ENCODE peak calls at places on chromosomes 7 and 10, in five cellular contexts. R is ovary, B is body of pancreas, L is transverse colon, G is neural progenitor cell. Z is an unnamed sample.

GRCh38 chr10:97015199-97015693 is 170.5 kb downstream of the SLIT1 start:
- DNase-seq in R (no peak), B (no peak), L (no peak), G (no peak), Z (no peak)

GRCh38 chr10:11602357-11602756 is 9.1 kb downstream of the USP6NL start:
- DNase-seq in R (no peak), B (no peak), L (no peak), G (no peak), Z (no peak)

GRCh38 chr10:86079088-86079487 is 287.5 kb downstream of the GRID1 start:
- DNase-seq in R (no peak), B (no peak), L (no peak), G (no peak), Z (peak; percentile 11)

GRCh38 chr7:31051598-31052503 is at the start of gene ADCYAP1R1:
- DNase-seq in R (peak; percentile 29), B (no peak), L (no peak), G (peak; percentile 84), Z (no peak)

GRCh38 chr10:131662851-131663250 is 238.0 kb upstream of the PPP2R2D start:
- DNase-seq in R (no peak), B (no peak), L (no peak), G (no peak), Z (no peak)

GRCh38 chr10:113059001-113059780 is 109.1 kb downstream of the TCF7L2 start:
- DNase-seq in R (peak; percentile 59), B (no peak), L (no peak), G (peak; percentile 49), Z (peak; percentile 61)

GRCh38 chr7:17062433-17063383 is 180.9 kb upstream of the AGR3 start:
- DNase-seq in R (no peak), B (no peak), L (no peak), G (no peak), Z (no peak)

GRCh38 chr10:6054884-6055283 is 7.3 kb downstream of the IL2RA start:
- DNase-seq in R (no peak), B (no peak), L (no peak), G (no peak), Z (no peak)

GRCh38 chr10:95963202-95963991 is 55.6 kb downstream of the CC2D2B start:
- DNase-seq in R (no peak), B (no peak), L (no peak), G (no peak), Z (no peak)

GRCh38 chr7:46515844-46516590 is 594.9 kb upstream of the IGFBP3 start:
- DNase-seq in R (no peak), B (no peak), L (no peak), G (no peak), Z (peak; percentile 43)

GRCh38 chr7:5622746-5623145 is 158.7 kb downstream of the RNF216 start:
- DNase-seq in R (no peak), B (no peak), L (no peak), G (no peak), Z (no peak)

GRCh38 chr10:78202386-78202785 is 168.7 kb downstream of the RPS24 start:
- DNase-seq in R (no peak), B (no peak), L (no peak), G (no peak), Z (no peak)

GRCh38 chr10:98790817-98791216 is 344.1 kb upstream of the HPS1 start:
- DNase-seq in R (no peak), B (no peak), L (no peak), G (peak; percentile 17), Z (no peak)

GRCh38 chr10:91604936-91605534 is 27.8 kb downstream of the PPP1R3C start:
- DNase-seq in R (no peak), B (no peak), L (no peak), G (no peak), Z (peak; percentile 79)

GRCh38 chr7:47968852-47969774 is 10.3 kb downstream of the HUS1 start:
- DNase-seq in R (peak; percentile 57), B (peak; percentile 55), L (peak; percentile 76), G (peak; percentile 86), Z (peak; percentile 45)

GRCh38 chr10:26491934-26492333 is 53.8 kb downstream of the APBB1IP start:
- DNase-seq in R (no peak), B (no peak), L (no peak), G (no peak), Z (no peak)
- H3K27me3 ChIP-seq in R (no peaks in the 10 kb centered on the region), B (no peaks in the 10 kb centered on the region), L (no peaks in the 10 kb centered on the region), G (no peaks in the 10 kb centered on the region), Z (no peaks in the 10 kb centered on the region)

GRCh38 chr10:71641449-71641848 is 78.1 kb downstream of the C10orf105 start:
- DNase-seq in R (no peak), B (no peak), L (no peak), G (no peak), Z (no peak)
- H3K27me3 ChIP-seq in R (no peaks in the 10 kb centered on the region), B (no peaks in the 10 kb centered on the region), L (no peaks in the 10 kb centered on the region), G (no peaks in the 10 kb centered on the region), Z (peaks cover 11% of the 10 kb centered on the region)

GRCh38 chr7:108004220-108005142 is 1.5 kb upstream of the LAMB1 start:
- DNase-seq in R (no peak), B (peak; percentile 49), L (no peak), G (peak; percentile 39), Z (peak; percentile 83)
- H3K27me3 ChIP-seq in R (no peaks in the 10 kb centered on the region), B (no peaks in the 10 kb centered on the region), L (peaks cover 14% of the 10 kb centered on the region), G (peaks cover 79% of the 10 kb centered on the region), Z (no peaks in the 10 kb centered on the region)

GRCh38 chr7:114085592-114086490 is 167.0 kb upstream of the PPP1R3A start:
- DNase-seq in R (peak; percentile 88), B (peak; percentile 94), L (peak; percentile 90), G (peak; percentile 76), Z (peak; percentile 68)

GRCh38 chr7:114087674-114088539 is 169.1 kb upstream of the PPP1R3A start:
- DNase-seq in R (peak; percentile 39), B (peak; percentile 37), L (peak; percentile 21), G (peak; percentile 42), Z (no peak)

GRCh38 chr7:114088541-114088940 is 169.7 kb upstream of the PPP1R3A start:
- DNase-seq in R (no peak), B (no peak), L (no peak), G (no peak), Z (no peak)

GRCh38 chr7:114086491-114086905 is 167.7 kb upstream of the PPP1R3A start:
- DNase-seq in R (no peak), B (peak; percentile 56), L (peak; percentile 49), G (peak; percentile 53), Z (no peak)

DNA sequence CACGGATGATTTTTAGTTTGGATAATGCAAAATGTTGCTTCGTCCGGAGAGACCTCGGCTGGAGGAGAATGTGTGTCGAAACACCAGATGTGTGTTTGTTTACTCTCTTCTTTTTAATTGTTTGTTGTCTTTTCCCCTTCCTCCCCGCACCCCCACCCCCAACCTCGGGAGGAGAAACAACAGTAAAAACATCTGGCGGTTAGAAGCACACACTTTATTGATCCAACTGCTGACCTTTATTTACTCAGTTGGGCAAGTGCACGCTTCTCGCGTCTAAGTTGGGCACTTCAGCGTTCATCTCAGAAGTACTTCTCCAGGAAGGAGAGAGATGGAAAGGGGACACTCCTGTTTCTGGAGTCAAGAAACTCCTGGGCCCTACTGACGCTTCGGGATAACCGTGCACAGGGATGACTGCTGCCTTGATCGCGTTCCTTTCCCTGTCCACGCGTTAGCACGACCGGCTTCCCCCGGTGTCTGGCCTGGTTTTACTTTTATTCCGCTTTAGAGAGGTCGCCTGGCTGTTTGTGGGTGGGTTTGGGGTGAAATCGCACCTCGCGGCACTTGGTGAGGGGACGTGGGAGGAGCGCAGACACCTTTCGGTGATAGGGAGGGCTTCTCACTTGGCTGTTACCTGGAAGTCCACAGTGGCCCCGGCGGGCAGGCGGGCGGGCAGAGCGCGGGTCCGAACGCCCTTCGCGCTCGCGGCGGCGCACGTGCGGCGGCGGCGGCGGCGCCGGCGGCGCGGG is 168.3 kb upstream of the PPP1R3A start:
- DNase-seq in R (peak; percentile 47), B (peak; percentile 67), L (peak; percentile 42), G (peak; percentile 41), Z (peak; percentile 25)
- H3K27me3 ChIP-seq in R (no peaks in the 10 kb centered on the region), B (no peaks in the 10 kb centered on the region), L (peaks cover 49% of the 10 kb centered on the region), G (peaks cover 100% of the 10 kb centered on the region), Z (peaks cover 27% of the 10 kb centered on the region)

Z was measured in astrocyte.